ENCODE peak calls at places on chromosomes 12 and 14, in four cellular contexts. F is mucosa of descending colon, R is prostate gland, Q is lower lobe of right lung. A is an unnamed sample.

GRCh38 chr12:95473440-95473946 is 459 bp upstream of the METAP2 start:
- DNase-seq in Q (no peak), F (peak; percentile 68), R (peak; percentile 72), A (no peak)

GRCh38 chr14:24943024-24943423 is 106.9 kb downstream of the STXBP6 start:
- DNase-seq in Q (no peak), F (no peak), R (peak; percentile 50), A (peak; percentile 44)

GRCh38 chr14:49051328-49052060 is 534.7 kb downstream of the RPS29 start:
- DNase-seq in R (no peak), Q (no peak), F (no peak), A (no peak)

GRCh38 chr12:82698959-82699358 is 12.3 kb downstream of the TMTC2 start:
- DNase-seq in Q (no peak), R (no peak), F (no peak), A (no peak)

GRCh38 chr14:39704581-39704980 is 272.3 kb upstream of the FBXO33 start:
- DNase-seq in F (no peak), Q (no peak), R (no peak), A (no peak)

GRCh38 chr12:53659011-53659551 is 16.8 kb downstream of the ATP5MC2 start:
- DNase-seq in Q (no peak), R (peak; percentile 92), F (peak; percentile 72), A (peak; percentile 44)

GRCh38 chr12:23950011-23950774 is 723 bp upstream of the SOX5 start:
- DNase-seq in F (peak; percentile 23), R (no peak), Q (no peak), A (no peak)

GRCh38 chr12:34396006-34396860 is 373.9 kb downstream of the ALG10 start:
- DNase-seq in R (peak; percentile 3), F (no peak), Q (peak; percentile 20), A (peak; percentile 0)

GRCh38 chr14:30551460-30551859 is 7.5 kb upstream of the G2E3 start:
- DNase-seq in F (no peak), R (no peak), Q (no peak), A (no peak)

GRCh38 chr14:95014036-95014435 is 143.3 kb downstream of the DICER1 start:
- DNase-seq in R (no peak), F (no peak), Q (no peak), A (no peak)

GRCh38 chr12:97112161-97112560 is 205.1 kb downstream of the NEDD1 start:
- DNase-seq in R (no peak), F (no peak), Q (no peak), A (no peak)

GRCh38 chr12:53989227-53990113 is 4.5 kb downstream of the HOXC10 start:
- DNase-seq in R (peak; percentile 30), Q (no peak), F (peak; percentile 33), A (peak; percentile 59)

GRCh38 chr14:106518054-106518943 is 991.9 kb downstream of the TMEM121 start:
- DNase-seq in Q (peak; percentile 72), R (no peak), F (peak; percentile 81), A (no peak)

GRCh38 chr12:53098354-53098981 is 1.0 kb downstream of the IGFBP6 start:
- DNase-seq in R (no peak), F (no peak), Q (no peak), A (peak; percentile 50)

DNA sequence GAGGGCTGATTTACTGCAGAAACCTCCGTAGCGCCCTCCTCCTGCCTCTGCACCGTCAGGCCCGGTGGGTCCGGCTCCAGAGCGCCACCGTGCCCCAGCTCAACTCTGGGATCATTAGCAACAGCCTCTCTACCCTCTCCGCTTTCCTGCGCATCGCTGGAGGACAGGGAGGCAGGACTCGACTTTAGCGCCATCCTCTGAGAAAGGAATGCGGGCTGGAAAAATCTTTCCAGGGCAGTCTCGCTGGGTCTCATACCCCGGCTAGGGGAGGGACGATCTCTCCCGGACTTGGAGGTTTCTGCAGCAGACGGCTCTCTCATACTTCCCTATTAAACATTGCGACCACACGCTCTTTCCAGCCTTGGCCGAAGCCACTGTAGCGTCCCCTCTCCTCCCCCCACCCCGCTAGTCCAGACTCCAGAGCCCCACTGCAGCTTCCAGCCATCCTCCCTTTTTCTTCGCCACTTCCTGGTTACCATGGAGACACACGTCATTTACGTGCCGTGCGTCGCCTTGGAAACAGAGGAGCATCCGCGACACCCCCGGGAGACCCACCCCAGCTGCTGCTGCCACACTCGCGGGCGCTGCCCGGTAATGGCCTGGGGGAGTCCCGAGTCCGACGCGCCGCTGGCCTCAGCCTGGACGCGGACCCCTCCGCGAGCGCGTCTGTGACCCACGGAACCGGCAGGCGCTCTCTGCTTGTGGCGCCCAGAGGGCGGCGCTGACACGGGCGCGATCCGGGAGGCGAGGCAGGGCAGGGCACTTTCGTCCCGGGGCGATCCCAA is at the start of gene CCDC184:
- DNase-seq in Q (peak; percentile 64), R (no peak), F (peak; percentile 66), A (no peak)
- TF ChIP-seq CTCF in Q (peak; percentile 33), R (no peak), F (no peak), A (no peak)

GRCh38 chr14:91374287-91374880 is 43.2 kb downstream of the CCDC88C start:
- DNase-seq in F (no peak), R (no peak), Q (no peak), A (peak; percentile 82)
- H3K4me1 ChIP-seq in F (peaks cover 55% of the 10 kb centered on the region), R (peaks cover 50% of the 10 kb centered on the region), Q (peaks cover 92% of the 10 kb centered on the region), A (peaks cover 39% of the 10 kb centered on the region)

GRCh38 chr12:4852308-4852707 is 57.4 kb upstream of the KCNA1 start:
- DNase-seq in F (no peak), R (no peak), Q (no peak), A (no peak)

GRCh38 chr12:4852911-4853310 is 56.8 kb upstream of the KCNA1 start:
- DNase-seq in R (no peak), F (no peak), Q (no peak), A (no peak)

GRCh38 chr12:4856556-4856955 is 53.1 kb upstream of the KCNA1 start:
- DNase-seq in Q (no peak), F (no peak), R (no peak), A (no peak)

GRCh38 chr12:4857472-4858291 is 52.0 kb upstream of the KCNA1 start:
- DNase-seq in R (peak; percentile 54), F (peak; percentile 90), Q (peak; percentile 66), A (no peak)

GRCh38 chr12:4855121-4855924 is 54.4 kb upstream of the KCNA1 start:
- DNase-seq in Q (no peak), F (peak; percentile 85), R (peak; percentile 71), A (peak; percentile 43)
- TF ChIP-seq CTCF in Q (peak; percentile 85), F (peak; percentile 68), R (peak; percentile 64), A (peak; percentile 82)

DNA sequence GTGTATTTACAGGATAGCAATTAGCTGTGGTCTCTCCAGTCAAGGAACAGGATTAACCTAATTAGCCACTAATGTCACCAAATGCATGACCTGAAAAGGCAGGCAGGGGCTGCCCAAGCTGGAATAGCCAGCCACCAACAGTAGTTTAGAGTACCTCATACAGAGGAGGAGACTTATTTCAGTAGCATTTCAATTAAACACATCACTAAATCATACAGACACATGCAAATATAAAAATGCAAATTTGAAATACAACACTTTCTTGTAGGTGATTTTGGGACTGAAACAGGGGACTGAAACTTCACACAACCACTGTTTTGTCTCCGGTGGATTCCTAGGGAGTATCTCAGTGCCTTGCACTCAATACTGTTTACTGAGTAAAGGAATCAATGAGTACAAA is 647 bp upstream of the IFNG-AS1 start:
- DNase-seq in F (no peak), R (no peak), Q (no peak), A (no peak)
- H3K4me1 ChIP-seq in F (no peaks in the 10 kb centered on the region), R (no peaks in the 10 kb centered on the region), Q (no peaks in the 10 kb centered on the region), A (no peaks in the 10 kb centered on the region)

DNA sequence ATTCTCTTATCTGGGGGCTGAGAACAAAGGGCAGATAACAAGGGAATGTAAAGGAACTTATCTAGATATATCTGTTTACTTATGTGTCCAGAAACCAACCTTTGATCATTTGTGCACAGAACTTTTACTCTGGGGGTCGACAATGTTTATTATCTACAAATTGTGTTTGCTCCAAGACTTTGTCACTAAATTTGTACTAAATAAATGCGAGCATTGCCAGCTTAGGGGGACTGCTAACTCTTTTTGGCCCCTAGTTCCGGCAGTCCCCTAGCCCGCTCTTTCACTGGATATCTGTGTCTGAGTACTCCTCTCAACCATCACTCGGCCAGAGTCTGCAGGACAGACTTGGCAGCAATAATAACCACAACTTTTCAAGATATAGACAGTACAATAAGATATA is 88.2 kb downstream of the FSCB start:
- DNase-seq in Q (no peak), F (no peak), R (no peak), A (no peak)
- TF ChIP-seq CTCF in Q (no peak), F (no peak), R (no peak), A (no peak)

DNA sequence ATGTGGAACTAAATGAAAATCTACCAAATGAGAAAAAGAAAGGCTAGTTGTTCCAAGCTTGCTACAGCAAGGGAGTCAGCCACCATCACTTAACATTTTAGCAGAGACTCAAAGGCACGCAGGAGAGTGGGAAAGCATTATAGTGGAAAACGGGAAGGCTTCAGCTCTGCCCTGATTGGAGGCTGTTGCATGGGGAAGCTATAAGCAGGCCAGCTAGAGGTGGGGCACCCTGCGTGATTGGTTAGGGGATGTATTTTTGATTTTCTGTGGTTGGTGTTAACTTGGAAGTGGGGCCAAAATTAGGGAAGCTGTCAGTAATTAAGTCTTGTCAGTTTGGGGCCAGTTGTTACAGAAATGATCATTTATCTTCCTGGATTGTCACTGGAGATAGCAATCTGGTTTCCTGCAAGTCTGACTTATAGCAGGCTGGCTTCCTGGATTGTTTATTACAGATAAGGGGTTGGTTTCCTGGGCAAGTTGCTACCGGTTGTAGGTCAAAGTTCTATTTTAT is 93.9 kb downstream of the FAR2 start:
- DNase-seq in F (peak; percentile 11), Q (peak; percentile 59), R (no peak), A (no peak)
- H3K4me1 ChIP-seq in F (peaks cover 25% of the 10 kb centered on the region), Q (peaks cover 35% of the 10 kb centered on the region), R (no peaks in the 10 kb centered on the region), A (peaks cover 56% of the 10 kb centered on the region)

DNA sequence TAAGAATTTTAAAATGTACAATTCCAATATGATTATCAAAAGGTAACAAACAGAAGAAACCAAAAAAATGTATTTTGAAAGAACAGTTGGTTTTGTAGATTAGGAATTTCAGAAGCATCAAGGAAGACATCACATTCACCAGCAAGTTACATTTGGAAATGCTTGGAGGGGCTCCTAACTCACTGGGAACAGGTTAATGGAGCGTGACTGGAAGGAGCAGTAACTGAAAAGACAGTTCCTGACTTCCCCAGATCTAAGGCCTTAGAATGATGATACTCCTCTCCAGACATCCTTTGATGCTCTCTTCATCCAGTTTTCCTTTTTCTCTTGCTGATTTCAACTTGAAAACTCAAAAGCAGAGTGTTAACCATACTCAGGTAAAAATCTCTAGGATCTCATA is 220.0 kb upstream of the EGLN3 start:
- DNase-seq in R (no peak), Q (no peak), F (no peak), A (no peak)
- TF ChIP-seq CTCF in R (no peak), Q (no peak), F (no peak), A (no peak)

DNA sequence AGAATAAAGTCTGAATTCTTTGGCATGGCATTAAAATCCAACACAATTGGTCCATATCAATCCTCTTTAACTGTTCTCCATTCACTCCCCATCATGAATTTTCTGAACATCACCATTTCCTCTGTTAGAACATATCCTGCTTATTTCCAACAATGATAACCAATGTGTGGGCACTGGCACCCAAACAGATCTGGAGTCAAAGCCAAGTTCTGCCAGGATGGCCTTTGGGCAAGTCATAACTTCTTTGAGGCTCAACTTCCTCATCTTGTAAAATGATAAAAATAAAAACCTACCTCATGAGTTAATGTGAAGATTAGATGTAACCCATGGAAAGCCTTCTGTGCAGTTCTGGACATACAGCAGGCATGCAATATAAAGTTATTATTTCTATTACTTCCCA is 12.5 kb downstream of the PAWR start:
- DNase-seq in Q (no peak), F (peak; percentile 60), R (peak; percentile 23), A (no peak)
- H3K4me1 ChIP-seq in Q (peaks cover 8% of the 10 kb centered on the region), F (peaks cover 36% of the 10 kb centered on the region), R (peaks cover 8% of the 10 kb centered on the region), A (peaks cover 30% of the 10 kb centered on the region)